ENCODE peak calls at places on chromosomes 12 and 14, in four cellular contexts. One of them, this sample, is unnamed.

GRCh38 chr14:89085154-89086059 is 261.0 kb downstream of the TTC8 start:
- DNase-seq in right cardiac atrium: peak; percentile 33
- DNase-seq in GM06990: no peak
- DNase-seq in heart left ventricle: peak; percentile 56
- DNase-seq in this sample: no peak

GRCh38 chr14:89845346-89845745 is 109.2 kb downstream of the EFCAB11 start:
- DNase-seq in heart left ventricle: no peak
- DNase-seq in right cardiac atrium: no peak
- DNase-seq in GM06990: no peak
- DNase-seq in this sample: no peak

GRCh38 chr12:26971963-26972362 is 33.7 kb downstream of the FGFR1OP2 start:
- DNase-seq in GM06990: peak; percentile 46
- DNase-seq in heart left ventricle: no peak
- DNase-seq in right cardiac atrium: no peak
- DNase-seq in this sample: no peak

GRCh38 chr12:20376984-20377383 is 8.6 kb downstream of the PDE3A start:
- DNase-seq in GM06990: no peak
- DNase-seq in heart left ventricle: no peak
- DNase-seq in right cardiac atrium: no peak
- DNase-seq in this sample: no peak

GRCh38 chr14:20415723-20416622 is 2.7 kb upstream of the TEP1 start:
- DNase-seq in heart left ventricle: no peak
- DNase-seq in right cardiac atrium: no peak
- DNase-seq in GM06990: peak; percentile 18
- DNase-seq in this sample: no peak

GRCh38 chr14:89221109-89221508 is 195.9 kb downstream of the FOXN3 start:
- DNase-seq in GM06990: no peak
- DNase-seq in right cardiac atrium: no peak
- DNase-seq in heart left ventricle: no peak
- DNase-seq in this sample: no peak

GRCh38 chr14:100526057-100526456 is 61.2 kb downstream of the BEGAIN start:
- DNase-seq in right cardiac atrium: peak; percentile 3
- DNase-seq in GM06990: no peak
- DNase-seq in heart left ventricle: no peak
- DNase-seq in this sample: no peak

GRCh38 chr12:126936181-126936851 is 1330.7 kb upstream of the TMEM132C start:
- DNase-seq in heart left ventricle: peak; percentile 55
- DNase-seq in right cardiac atrium: peak; percentile 58
- DNase-seq in GM06990: peak; percentile 15
- DNase-seq in this sample: no peak

GRCh38 chr12:111757361-111758119 is 9.2 kb upstream of the ALDH2 start:
- DNase-seq in heart left ventricle: peak; percentile 42
- DNase-seq in GM06990: peak; percentile 52
- DNase-seq in right cardiac atrium: peak; percentile 73
- DNase-seq in this sample: no peak

GRCh38 chr12:120496353-120497340 is 734 bp downstream of the DYNLL1 start:
- DNase-seq in right cardiac atrium: peak; percentile 72
- DNase-seq in heart left ventricle: peak; percentile 77
- DNase-seq in GM06990: peak; percentile 63
- DNase-seq in this sample: peak; percentile 83

GRCh38 chr12:62910549-62911169 is 24.3 kb downstream of the PPM1H start:
- DNase-seq in heart left ventricle: no peak
- DNase-seq in GM06990: no peak
- DNase-seq in right cardiac atrium: no peak
- DNase-seq in this sample: no peak

GRCh38 chr12:89243786-89244185 is 108.5 kb downstream of the DUSP6 start:
- DNase-seq in right cardiac atrium: no peak
- DNase-seq in GM06990: no peak
- DNase-seq in heart left ventricle: no peak
- DNase-seq in this sample: no peak

GRCh38 chr12:123100882-123101281 is 50.0 kb downstream of the PITPNM2 start:
- DNase-seq in GM06990: no peak
- DNase-seq in right cardiac atrium: no peak
- DNase-seq in heart left ventricle: no peak
- DNase-seq in this sample: no peak

GRCh38 chr14:69153848-69154208 is 909 bp upstream of the DCAF5 start:
- DNase-seq in GM06990: no peak
- DNase-seq in heart left ventricle: peak; percentile 39
- DNase-seq in right cardiac atrium: peak; percentile 42
- DNase-seq in this sample: peak; percentile 36

GRCh38 chr12:121719926-121720414 is 7.4 kb downstream of the TMEM120B start:
- DNase-seq in heart left ventricle: no peak
- DNase-seq in GM06990: no peak
- DNase-seq in right cardiac atrium: no peak
- DNase-seq in this sample: no peak

GRCh38 chr12:55703288-55703687 is 4.4 kb downstream of the ITGA7 start:
- DNase-seq in heart left ventricle: peak; percentile 66
- DNase-seq in GM06990: no peak
- DNase-seq in right cardiac atrium: peak; percentile 54
- DNase-seq in this sample: peak; percentile 9

GRCh38 chr12:5022465-5023061 is 21.1 kb upstream of the KCNA5 start:
- DNase-seq in GM06990: no peak
- DNase-seq in heart left ventricle: peak; percentile 32
- DNase-seq in right cardiac atrium: peak; percentile 41
- DNase-seq in this sample: no peak

GRCh38 chr12:93616584-93617101 is 44.2 kb downstream of the SOCS2 start:
- DNase-seq in heart left ventricle: no peak
- DNase-seq in right cardiac atrium: no peak
- DNase-seq in GM06990: no peak
- DNase-seq in this sample: no peak

GRCh38 chr12:118189761-118190181 is 53.8 kb downstream of the PEBP1 start:
- DNase-seq in right cardiac atrium: peak; percentile 32
- DNase-seq in heart left ventricle: peak; percentile 27
- DNase-seq in GM06990: no peak
- DNase-seq in this sample: peak; percentile 46

DNA sequence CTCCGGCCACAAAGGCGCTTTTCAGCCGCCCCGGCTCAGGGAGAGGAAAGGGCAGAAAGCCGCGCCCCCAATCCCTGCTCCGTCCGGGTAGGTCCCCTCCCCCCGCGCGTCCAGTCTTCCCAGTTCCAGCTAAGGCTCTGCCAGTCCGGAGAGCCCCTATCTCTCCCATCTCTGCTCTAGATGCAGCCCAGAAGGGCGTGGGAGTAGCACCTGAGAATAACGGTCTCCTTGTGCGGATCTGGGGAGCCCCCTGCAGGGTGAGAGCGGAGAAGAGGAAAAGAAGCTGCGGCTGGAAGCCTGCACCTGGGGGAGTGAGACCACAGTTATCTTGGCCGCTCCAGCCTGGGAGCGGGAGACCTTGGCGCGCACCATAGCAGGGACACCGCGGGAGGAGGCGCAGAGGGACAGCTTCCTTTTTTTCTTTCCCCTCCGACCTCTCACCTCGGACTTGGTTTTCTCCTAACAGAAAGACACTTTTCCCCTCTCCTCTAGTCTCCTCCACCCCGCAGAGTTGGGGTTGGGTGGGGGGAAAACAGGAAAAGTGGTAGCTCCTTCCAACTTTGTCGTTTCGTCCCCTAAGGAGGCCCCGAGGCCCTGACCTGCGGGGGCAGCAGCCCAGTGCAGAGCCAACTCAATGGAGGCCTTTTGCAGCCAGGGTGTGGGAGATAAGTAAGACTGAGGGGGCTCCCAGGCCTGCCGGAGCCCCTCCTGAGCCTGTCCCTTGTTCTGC is 2.4 kb downstream of the DHH start:
- DNase-seq in right cardiac atrium: peak; percentile 68
- DNase-seq in GM06990: peak; percentile 34
- DNase-seq in heart left ventricle: peak; percentile 43
- DNase-seq in this sample: no peak
- H3K27me3 ChIP-seq in right cardiac atrium: no peaks in the 10 kb centered on the region
- H3K27me3 ChIP-seq in GM06990: peaks cover 1% of the 10 kb centered on the region
- H3K27me3 ChIP-seq in heart left ventricle: peaks cover 52% of the 10 kb centered on the region
- H3K27me3 ChIP-seq in this sample: peaks cover 3% of the 10 kb centered on the region

GRCh38 chr12:109053382-109054123 is 1.2 kb downstream of the USP30 start:
- DNase-seq in right cardiac atrium: no peak
- DNase-seq in heart left ventricle: no peak
- DNase-seq in GM06990: peak; percentile 26
- DNase-seq in this sample: no peak
- H3K4me3 ChIP-seq in right cardiac atrium: peak overlapping the region; percentile 91
- H3K4me3 ChIP-seq in heart left ventricle: peak overlapping the region; percentile 97
- H3K4me3 ChIP-seq in GM06990: peak overlapping the region; percentile 87
- H3K4me3 ChIP-seq in this sample: peak overlapping the region; percentile 80

DNA sequence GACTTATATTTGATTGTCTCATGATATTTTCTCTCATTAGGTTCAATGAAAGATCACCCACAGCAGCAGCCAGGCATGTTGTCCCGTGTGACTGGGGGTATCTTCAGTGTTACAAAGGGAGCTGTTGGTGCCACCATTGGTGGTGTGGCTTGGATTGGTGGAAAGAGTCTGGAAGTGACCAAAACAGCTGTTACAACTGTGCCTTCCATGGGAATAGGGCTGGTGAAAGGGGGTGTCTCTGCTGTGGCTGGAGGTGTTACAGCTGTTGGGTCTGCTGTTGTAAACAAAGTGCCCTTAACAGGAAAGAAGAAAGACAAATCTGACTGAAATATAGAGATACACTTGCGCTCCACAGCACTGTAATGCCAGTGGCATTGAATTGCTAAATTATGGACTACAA is 15.4 kb downstream of the TMEM263 start:
- DNase-seq in GM06990: no peak
- DNase-seq in heart left ventricle: no peak
- DNase-seq in right cardiac atrium: no peak
- DNase-seq in this sample: no peak
- H3K27me3 ChIP-seq in GM06990: no peaks in the 10 kb centered on the region
- H3K27me3 ChIP-seq in heart left ventricle: no peaks in the 10 kb centered on the region
- H3K27me3 ChIP-seq in right cardiac atrium: no peaks in the 10 kb centered on the region
- H3K27me3 ChIP-seq in this sample: no peaks in the 10 kb centered on the region

GRCh38 chr12:51863921-51864700 is 15.6 kb upstream of the FIGNL2 start:
- DNase-seq in GM06990: no peak
- DNase-seq in right cardiac atrium: no peak
- DNase-seq in heart left ventricle: no peak
- DNase-seq in this sample: no peak

GRCh38 chr12:51865757-51866270 is 17.3 kb upstream of the FIGNL2 start:
- DNase-seq in right cardiac atrium: no peak
- DNase-seq in GM06990: no peak
- DNase-seq in heart left ventricle: no peak
- DNase-seq in this sample: no peak

GRCh38 chr12:51866324-51866723 is 17.8 kb upstream of the FIGNL2 start:
- DNase-seq in right cardiac atrium: no peak
- DNase-seq in heart left ventricle: no peak
- DNase-seq in GM06990: no peak
- DNase-seq in this sample: no peak

GRCh38 chr12:51865470-51865745 is 16.9 kb upstream of the FIGNL2 start:
- DNase-seq in GM06990: no peak
- DNase-seq in right cardiac atrium: no peak
- DNase-seq in heart left ventricle: no peak
- DNase-seq in this sample: no peak

GRCh38 chr12:51864701-51865469 is 16.4 kb upstream of the FIGNL2 start:
- DNase-seq in GM06990: no peak
- DNase-seq in heart left ventricle: no peak
- DNase-seq in right cardiac atrium: no peak
- DNase-seq in this sample: no peak
- H3K4me3 ChIP-seq in GM06990: no peak overlapping the region
- H3K4me3 ChIP-seq in heart left ventricle: peak overlapping the region; percentile 51
- H3K4me3 ChIP-seq in right cardiac atrium: peak overlapping the region; percentile 48
- H3K4me3 ChIP-seq in this sample: no peak overlapping the region

This sample was measured in ovary.